ENCODE peak calls at places on chromosomes 13 and 19, in four cellular contexts. B, T, O and Y are unnamed samples.

GRCh38 chr19:31326329-31327028 is 22.8 kb downstream of the TSHZ3 start:
- DNase-seq in B (no peak), T (peak), O (no peak), Y (no peak)

GRCh38 chr19:15432018-15432494 is 13.3 kb upstream of the AKAP8L start:
- DNase-seq in B (no peak), T (no peak), O (peak), Y (peak)

GRCh38 chr13:39040206-39040605 is 1.9 kb downstream of the NHLRC3 start:
- DNase-seq in B (no peak), T (no peak), O (no peak), Y (no peak)

GRCh38 chr19:10961763-10962536 is 1.1 kb downstream of the SMARCA4 start:
- DNase-seq in B (no peak), T (no peak), O (no peak), Y (no peak)

GRCh38 chr13:28718186-28718537 is 608 bp downstream of the SLC46A3 start:
- DNase-seq in B (peak), T (no peak), O (no peak), Y (no peak)

GRCh38 chr19:46404884-46405658 is 8.3 kb downstream of the CCDC8 start:
- DNase-seq in B (no peak), T (no peak), O (no peak), Y (no peak)

GRCh38 chr13:94435604-94436226 is 43.8 kb downstream of the DCT start:
- DNase-seq in B (peak), T (peak), O (peak), Y (no peak)

GRCh38 chr13:95457294-95457693 is 95.2 kb upstream of the CLDN10 start:
- DNase-seq in B (no peak), T (no peak), O (no peak), Y (no peak)

GRCh38 chr19:41934849-41935374 is 6.7 kb upstream of the ERFL start:
- DNase-seq in B (peak), T (peak), O (peak), Y (peak)

GRCh38 chr19:19540707-19541515 is 2.8 kb downstream of the CILP2 start:
- DNase-seq in B (peak), T (peak), O (peak), Y (peak)

GRCh38 chr13:44626176-44626575 is 50.0 kb upstream of the TSC22D1 start:
- DNase-seq in B (no peak), T (no peak), O (no peak), Y (no peak)

GRCh38 chr19:42113641-42114348 is 18.5 kb downstream of the POU2F2 start:
- DNase-seq in B (peak), T (no peak), O (peak), Y (peak)

GRCh38 chr19:10183926-10184325 is 10.8 kb downstream of the DNMT1 start:
- DNase-seq in B (no peak), T (no peak), O (no peak), Y (no peak)

GRCh38 chr19:17777840-17778620 is 16.9 kb upstream of the B3GNT3 start:
- DNase-seq in B (peak), T (no peak), O (peak), Y (peak)

GRCh38 chr13:58318495-58319167 is 687.1 kb downstream of the PCDH17 start:
- DNase-seq in B (no peak), T (no peak), O (no peak), Y (no peak)

GRCh38 chr13:113144255-113144629 is 14.2 kb upstream of the PROZ start:
- DNase-seq in B (no peak), T (no peak), O (no peak), Y (no peak)

GRCh38 chr13:53052675-53053074 is 24.1 kb downstream of the OLFM4 start:
- DNase-seq in B (no peak), T (no peak), O (no peak), Y (no peak)

GRCh38 chr13:44373247-44373600 is 400 bp upstream of the SERP2 start:
- DNase-seq in B (no peak), T (no peak), O (no peak), Y (no peak)

GRCh38 chr19:10624585-10624984 is 768 bp upstream of the SLC44A2 start:
- DNase-seq in B (no peak), T (no peak), O (no peak), Y (no peak)

GRCh38 chr19:1274081-1274851 is 1.1 kb upstream of the FAM174C start:
- DNase-seq in B (no peak), T (no peak), O (no peak), Y (no peak)

GRCh38 chr13:108322206-108322824 is 52.8 kb downstream of the TNFSF13B start:
- DNase-seq in B (peak), T (peak), O (peak), Y (no peak)

GRCh38 chr13:73861136-73861535 is 273.1 kb downstream of the KLF12 start:
- DNase-seq in B (no peak), T (no peak), O (no peak), Y (no peak)

GRCh38 chr19:45090034-45090433 is 2.9 kb upstream of the PPP1R37 start:
- DNase-seq in B (no peak), T (no peak), O (no peak), Y (no peak)

GRCh38 chr13:97223711-97224461 is 1.8 kb downstream of the MBNL2 start:
- DNase-seq in B (peak), T (peak), O (peak), Y (peak)

GRCh38 chr13:45367358-45367757 is 26.4 kb upstream of the TPT1 start:
- DNase-seq in B (peak), T (peak), O (peak), Y (peak)

GRCh38 chr13:101640797-101641400 is 188.4 kb downstream of the ITGBL1 start:
- DNase-seq in B (peak), T (no peak), O (peak), Y (no peak)

GRCh38 chr13:44425041-44425814 is 51.6 kb downstream of the SERP2 start:
- DNase-seq in B (no peak), T (no peak), O (no peak), Y (no peak)

GRCh38 chr13:113859311-113860050 is 4.4 kb downstream of the GAS6 start:
- DNase-seq in B (no peak), T (no peak), O (no peak), Y (no peak)

GRCh38 chr13:102879793-102880499 is 34.1 kb downstream of the ERCC5 start:
- DNase-seq in B (no peak), T (no peak), O (no peak), Y (no peak)

GRCh38 chr19:2054763-2055162 is 3.7 kb upstream of the MKNK2 start:
- DNase-seq in B (no peak), T (no peak), O (no peak), Y (no peak)

GRCh38 chr19:33064778-33065550 is at the start of gene RHPN2:
- DNase-seq in B (peak), T (peak), O (peak), Y (peak)

GRCh38 chr19:30344446-30345425 is 27.4 kb upstream of the ZNF536 start:
- DNase-seq in B (no peak), T (no peak), O (peak), Y (no peak)

GRCh38 chr19:1945899-1946298 is 4.9 kb downstream of the CSNK1G2 start:
- DNase-seq in B (no peak), T (peak), O (peak), Y (no peak)

GRCh38 chr13:30464496-30465351 is 1.0 kb downstream of the HMGB1 start:
- DNase-seq in B (peak), T (peak), O (peak), Y (peak)